ENCODE peak calls at places on chromosomes 5 and 9, in seven cellular contexts. O is GM12865, Q is A549, H is MM.1S, P is neural progenitor cell, K is endothelial cell of umbilical vein, X is body of pancreas. M is an unnamed sample.

GRCh38 chr9:136742640-136743391 is at the start of gene LCN10:
- DNase-seq in O (no peak), Q (no peak), H (no peak), P (peak; percentile 79), K (no peak), X (peak; percentile 65), M (no peak)

GRCh38 chr5:113246371-113246870 is 188.4 kb downstream of the TSSK1B start:
- DNase-seq in O (no peak), Q (no peak), H (no peak), P (no peak), K (peak; percentile 53), X (no peak), M (no peak)

GRCh38 chr5:160076997-160077396 is 42.3 kb downstream of the PWWP2A start:
- DNase-seq in O (no peak), Q (no peak), H (no peak), P (no peak), K (no peak), X (no peak), M (no peak)

GRCh38 chr5:167730121-167730520 is 561.3 kb upstream of the WWC1 start:
- DNase-seq in O (no peak), Q (peak; percentile 40), H (no peak), P (no peak), K (no peak), X (no peak), M (no peak)

GRCh38 chr5:135476615-135477493 is 24.7 kb upstream of the TIFAB start:
- DNase-seq in O (no peak), Q (no peak), H (no peak), P (no peak), K (no peak), X (no peak), M (no peak)

GRCh38 chr5:90983148-90983547 is 400.0 kb downstream of the ARRDC3 start:
- DNase-seq in O (no peak), Q (peak; percentile 51), H (no peak), P (no peak), K (peak; percentile 32), X (no peak), M (no peak)

GRCh38 chr9:38130724-38131123 is 61.7 kb upstream of the SHB start:
- DNase-seq in O (no peak), Q (no peak), H (no peak), P (no peak), K (no peak), X (peak; percentile 38), M (no peak)

GRCh38 chr5:62790348-62790747 is 211.7 kb downstream of the LRRC70 start:
- DNase-seq in O (no peak), Q (no peak), H (no peak), P (no peak), K (no peak), X (peak; percentile 29), M (no peak)

GRCh38 chr5:73438048-73438896 is 10.3 kb downstream of the FOXD1 start:
- DNase-seq in O (no peak), Q (no peak), H (no peak), P (no peak), K (no peak), X (no peak), M (no peak)

GRCh38 chr5:33726422-33727165 is 165.2 kb downstream of the ADAMTS12 start:
- DNase-seq in O (no peak), Q (no peak), H (no peak), P (no peak), K (no peak), X (no peak), M (no peak)

GRCh38 chr9:11992866-11993265 is 700.3 kb upstream of the TYRP1 start:
- DNase-seq in O (no peak), Q (no peak), H (no peak), P (peak; percentile 60), K (no peak), X (no peak), M (no peak)

DNA sequence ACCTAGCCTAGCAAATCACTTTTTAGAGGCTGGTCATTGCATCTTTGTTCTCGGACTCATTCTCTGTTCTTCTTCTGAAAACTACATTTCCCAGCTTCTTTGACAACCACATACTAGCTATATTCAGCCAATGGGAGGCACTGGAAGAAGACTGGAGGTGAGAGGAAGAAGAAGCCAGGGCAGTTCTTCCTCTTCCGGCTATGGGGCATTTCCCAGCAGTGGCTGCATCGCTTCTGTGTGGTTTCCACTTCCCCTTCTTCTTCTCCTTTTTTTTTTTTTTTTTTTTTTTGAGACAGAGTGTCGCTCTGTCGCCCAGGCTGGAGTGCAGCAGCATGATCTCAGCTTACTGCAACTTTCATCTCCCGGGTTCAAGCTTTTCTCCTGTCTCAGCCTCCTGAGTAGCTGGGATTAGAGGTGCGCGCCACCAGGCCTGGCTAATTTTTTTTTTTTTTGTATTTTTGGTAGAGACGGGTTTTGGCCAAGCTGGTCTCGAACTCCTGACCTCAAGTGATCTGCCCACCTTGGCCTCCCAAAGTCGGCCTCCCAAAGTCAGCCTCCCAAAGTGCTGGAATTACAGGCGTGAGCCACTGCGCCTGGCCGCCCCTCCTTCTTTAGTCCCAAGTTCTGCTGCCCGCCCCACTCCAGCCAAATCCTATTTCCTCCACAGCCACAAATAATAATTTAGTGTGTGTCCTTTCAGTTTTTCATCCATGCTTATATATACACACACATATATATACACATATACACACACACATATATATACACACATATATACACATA is 6.9 kb upstream of the UBAP1 start:
- DNase-seq in O (peak; percentile 70), Q (no peak), H (peak; percentile 16), P (no peak), K (no peak), X (no peak), M (peak; percentile 33)
- TF ChIP-seq CTCF in O (no peak), Q (no peak), H (no peak), P (no peak), K (no peak), X (no peak), M (no peak)

DNA sequence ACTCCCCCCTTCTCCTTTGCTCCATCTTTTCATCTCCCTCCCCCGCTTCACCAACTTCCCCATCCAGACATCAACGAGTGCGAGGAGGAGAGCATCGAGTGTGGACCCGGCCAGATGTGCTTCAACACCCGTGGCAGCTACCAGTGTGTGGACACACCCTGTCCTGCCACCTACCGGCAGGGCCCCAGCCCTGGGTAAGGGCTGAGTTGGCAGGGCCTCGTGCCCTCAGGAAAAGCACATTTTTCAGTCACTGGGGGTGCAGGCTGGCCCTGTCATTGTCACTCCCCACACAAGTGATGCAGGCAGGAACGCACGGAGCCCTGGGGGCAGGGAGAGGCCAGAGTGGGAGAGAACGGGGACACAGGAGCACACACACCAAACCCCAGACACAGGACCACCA is 12.4 kb upstream of the ASS1 start:
- DNase-seq in O (no peak), Q (peak; percentile 59), H (no peak), P (no peak), K (no peak), X (no peak), M (no peak)
- TF ChIP-seq CTCF in O (no peak), Q (no peak), H (no peak), P (no peak), K (no peak), X (no peak), M (no peak)

DNA sequence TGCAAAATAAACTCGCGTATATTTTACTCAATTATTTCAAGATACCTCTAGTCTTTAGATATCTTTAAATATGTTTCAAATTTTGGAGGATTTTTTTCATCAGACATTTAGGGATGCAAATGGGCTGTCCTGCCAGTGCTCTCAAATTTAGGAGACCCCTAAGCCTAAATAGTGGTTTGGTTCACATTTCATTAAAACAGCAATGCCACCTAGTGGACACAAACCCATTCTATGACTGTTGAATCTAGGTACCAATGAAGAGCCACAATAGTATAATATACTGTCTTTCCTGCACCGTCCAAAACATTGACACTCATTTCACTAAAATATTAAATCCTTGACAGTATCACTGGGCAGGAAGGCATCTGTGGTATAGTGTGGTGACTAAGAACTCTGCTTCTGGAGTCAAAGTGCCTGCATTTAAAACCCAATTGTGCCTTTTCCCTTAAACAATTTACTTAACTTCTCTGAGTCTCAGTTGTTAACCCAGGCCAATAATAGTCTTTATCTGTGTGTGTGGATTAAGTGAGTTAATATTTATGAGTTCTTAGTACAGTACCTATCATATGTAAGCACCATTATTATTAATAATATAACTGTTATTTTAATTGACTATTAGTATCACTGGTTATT is 148.0 kb downstream of the RORB start:
- DNase-seq in O (peak; percentile 23), Q (no peak), H (peak; percentile 35), P (peak; percentile 69), K (peak; percentile 21), X (no peak), M (peak; percentile 11)
- TF ChIP-seq CTCF in O (peak; percentile 52), Q (peak; percentile 64), H (peak; percentile 63), P (peak; percentile 80), K (peak; percentile 17), X (peak; percentile 25), M (peak; percentile 62)

GRCh38 chr9:128845186-128845931 is 15.8 kb upstream of the SPOUT1 start:
- DNase-seq in O (no peak), Q (no peak), H (no peak), P (peak; percentile 12), K (no peak), X (no peak), M (no peak)
- TF ChIP-seq CTCF in O (no peak), Q (no peak), H (no peak), P (peak; percentile 9), K (no peak), X (no peak), M (no peak)

DNA sequence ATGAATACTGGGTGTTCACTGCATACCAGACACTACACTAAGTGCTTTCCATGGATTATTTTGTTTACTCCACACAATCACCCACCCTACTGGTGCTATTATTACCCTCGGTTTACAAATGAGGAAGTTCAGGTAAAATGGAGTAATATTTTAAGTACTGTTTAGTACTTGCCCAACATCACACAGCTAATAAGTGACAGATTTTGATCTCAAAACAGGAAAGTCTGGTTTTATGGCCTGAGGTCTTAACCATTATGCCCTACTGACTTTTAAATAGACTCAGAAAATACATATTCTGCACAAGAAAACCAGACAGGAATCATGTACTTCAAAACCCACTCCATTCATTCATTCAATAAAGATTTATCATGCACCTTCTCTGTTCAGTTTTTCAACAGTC is 431.0 kb upstream of the TLE4 start:
- DNase-seq in O (no peak), Q (no peak), H (no peak), P (no peak), K (no peak), X (no peak), M (no peak)
- TF ChIP-seq CTCF in O (no peak), Q (no peak), H (no peak), P (no peak), K (no peak), X (no peak), M (no peak)

GRCh38 chr9:92887880-92888338 is 10.1 kb upstream of the ZNF484 start:
- DNase-seq in O (no peak), Q (no peak), H (peak; percentile 88), P (no peak), K (no peak), X (no peak), M (no peak)
- TF ChIP-seq CTCF in O (no peak), Q (no peak), H (no peak), P (no peak), K (no peak), X (no peak), M (no peak)

M was measured in GM10248.